ENCODE peak calls at places on chromosomes 1 and 21, in seven cellular contexts. J is stimulated activated effector memory CD8-positive, alpha-beta T cell treated with anti-CD3 and anti-CD28 coated beads, Interleukin-12 subunit alpha, Interleukin-12 subunit beta, amount 100 ng/mL, for 72 hours; Y is NCI-H774; V is activated CD4-positive, alpha-beta T cell treated with anti-CD3 and anti-CD28 coated beads, Interleukin-2, amount 10 ng/mL, durations not matched to agents 7 days and 5 days; C is AG09319; W is activated CD8-positive, alpha-beta memory T cell treated with anti-CD3 and anti-CD28 coated beads for 48 hours; N is NCI-H2081. E is an unnamed sample.

GRCh38 chr1:54380285-54380882 is 25.8 kb downstream of the SSBP3 start:
- DNase-seq in J (no peak), N (no peak), Y (no peak), V (no peak), C (no peak), W (no peak), E (no peak)

GRCh38 chr1:2047749-2048729 is 2.2 kb upstream of the PRKCZ start:
- DNase-seq in J (no peak), W (no peak), Y (no peak), C (no peak), N (no peak), V (no peak), E (no peak)

GRCh38 chr21:34882719-34883131 is 166.4 kb downstream of the RUNX1 start:
- DNase-seq in J (no peak), W (no peak), Y (no peak), C (no peak), N (no peak), V (no peak), E (no peak)

GRCh38 chr1:237282266-237282783 is 240.3 kb downstream of the RYR2 start:
- DNase-seq in W (no peak), Y (no peak), V (no peak), N (no peak), J (no peak), C (no peak), E (no peak)

GRCh38 chr21:46220275-46220810 is 8.2 kb downstream of the LSS start:
- DNase-seq in J (no peak), Y (no peak), C (no peak), W (no peak), V (no peak), N (no peak), E (no peak)

GRCh38 chr1:116111196-116112021 is at the start of gene MAB21L3:
- DNase-seq in N (no peak), Y (no peak), J (no peak), W (no peak), C (no peak), V (no peak), E (no peak)

GRCh38 chr1:151934048-151934493 is 24.8 kb upstream of the THEM4 start:
- DNase-seq in J (peak; percentile 36), Y (peak; percentile 27), V (peak; percentile 62), W (no peak), N (peak; percentile 71), C (no peak), E (no peak)

GRCh38 chr1:243658596-243659105 is 191.4 kb downstream of the AKT3 start:
- DNase-seq in V (no peak), W (no peak), C (no peak), Y (no peak), N (no peak), J (no peak), E (no peak)

GRCh38 chr1:201444792-201445191 is 23.3 kb upstream of the TNNI1 start:
- DNase-seq in N (no peak), W (no peak), Y (no peak), J (no peak), V (no peak), C (no peak), E (no peak)

GRCh38 chr1:236895665-236896387 is 100.7 kb downstream of the MTR start:
- DNase-seq in N (no peak), W (no peak), Y (no peak), J (no peak), V (no peak), C (no peak), E (no peak)

GRCh38 chr1:185595835-185596667 is 138.1 kb upstream of the HMCN1 start:
- DNase-seq in C (no peak), J (peak; percentile 34), N (peak; percentile 57), W (no peak), V (peak; percentile 57), Y (peak; percentile 35), E (no peak)

E was measured in cortex of kidney.